ENCODE peak calls at places on chromosomes 4 and X, in five cellular contexts. Q, A, X, I and W are unnamed samples.

GRCh38 chrX:123184858-123185251 is 777 bp downstream of the GRIA3 start:
- DNase-seq in Q (peak), A (no peak), X (no peak), I (no peak), W (no peak)

GRCh38 chr4:165698272-165698671 is 174.8 kb upstream of the TLL1 start:
- DNase-seq in Q (no peak), A (no peak), X (no peak), I (no peak), W (no peak)

GRCh38 chr4:19698961-19699360 is 552.7 kb upstream of the SLIT2 start:
- DNase-seq in Q (no peak), A (no peak), X (no peak), I (no peak), W (no peak)

GRCh38 chrX:134746379-134746723 is 88.1 kb upstream of the PLAC1 start:
- DNase-seq in Q (no peak), A (no peak), X (no peak), I (no peak), W (no peak)

GRCh38 chr4:2928242-2929155 is 34.7 kb downstream of the NOP14 start:
- DNase-seq in Q (no peak), A (no peak), X (no peak), I (no peak), W (no peak)

GRCh38 chr4:1987296-1987695 is 21.5 kb downstream of the NELFA start:
- DNase-seq in Q (no peak), A (no peak), X (no peak), I (no peak), W (no peak)

GRCh38 chrX:24245201-24245600 is 68.7 kb downstream of the SUPT20HL2 start:
- DNase-seq in Q (no peak), A (no peak), X (no peak), I (peak), W (peak)

GRCh38 chr4:37503231-37503630 is 182.9 kb downstream of the RELL1 start:
- DNase-seq in Q (no peak), A (no peak), X (no peak), I (no peak), W (no peak)

GRCh38 chr4:24130637-24131036 is 240.8 kb upstream of the PPARGC1A start:
- DNase-seq in Q (no peak), A (no peak), X (no peak), I (no peak), W (no peak)

GRCh38 chr4:150004481-150004880 is 73.8 kb upstream of the DCLK2 start:
- DNase-seq in Q (no peak), A (no peak), X (no peak), I (peak), W (peak)

GRCh38 chr4:165369522-165369921 is 9.3 kb upstream of the CPE start:
- DNase-seq in Q (no peak), A (no peak), X (no peak), I (peak), W (no peak)

GRCh38 chr4:153988446-153988845 is 199.6 kb upstream of the SFRP2 start:
- DNase-seq in Q (no peak), A (no peak), X (no peak), I (peak), W (peak)

GRCh38 chr4:59553739-59554126 is 1646.4 kb upstream of the ADGRL3 start:
- DNase-seq in Q (no peak), A (no peak), X (no peak), I (peak), W (peak)

GRCh38 chr4:128768373-128768996 is 41.0 kb upstream of the JADE1 start:
- DNase-seq in Q (no peak), A (no peak), X (no peak), I (no peak), W (no peak)

GRCh38 chr4:121656269-121656641 is 40.5 kb downstream of the ANXA5 start:
- DNase-seq in Q (peak), A (no peak), X (peak), I (peak), W (peak)

GRCh38 chr4:29423836-29424721 is 1296.1 kb upstream of the PCDH7 start:
- DNase-seq in Q (no peak), A (no peak), X (no peak), I (peak), W (peak)

DNA sequence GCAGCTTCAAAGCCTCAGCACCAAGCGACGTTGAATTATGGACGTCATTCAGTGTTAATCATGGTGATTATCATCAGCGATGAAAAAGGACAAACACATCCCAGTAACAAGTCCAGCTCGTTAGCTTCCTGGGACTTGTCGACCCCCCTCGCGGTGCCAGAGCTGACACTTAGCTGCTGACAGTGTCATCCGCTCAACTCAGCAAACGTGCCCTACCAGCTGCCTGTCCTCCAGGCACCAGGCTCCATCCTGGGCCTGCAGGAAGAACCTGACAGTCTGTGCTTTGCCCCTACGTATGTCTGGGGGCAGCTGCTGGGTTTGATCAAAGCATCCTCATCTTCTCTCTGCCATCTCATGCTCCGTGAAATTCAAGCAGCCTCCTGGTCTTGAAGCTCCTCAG is 137.0 kb upstream of the PSAPL1 start:
- DNase-seq in Q (no peak), A (no peak), X (no peak), I (no peak), W (no peak)
- TF ChIP-seq CTCF in Q (no peak), A (no peak), X (no peak), I (no peak), W (no peak)

GRCh38 chr4:786074-786741 is 39.7 kb downstream of the CPLX1 start:
- DNase-seq in Q (no peak), A (no peak), X (no peak), I (no peak), W (no peak)

GRCh38 chr4:785332-786073 is 40.4 kb downstream of the CPLX1 start:
- DNase-seq in Q (no peak), A (no peak), X (no peak), I (no peak), W (no peak)

GRCh38 chr4:788006-788635 is 37.8 kb downstream of the CPLX1 start:
- DNase-seq in Q (no peak), A (no peak), X (no peak), I (no peak), W (no peak)

GRCh38 chr4:787561-787981 is 38.4 kb downstream of the CPLX1 start:
- DNase-seq in Q (peak), A (no peak), X (no peak), I (no peak), W (no peak)

DNA sequence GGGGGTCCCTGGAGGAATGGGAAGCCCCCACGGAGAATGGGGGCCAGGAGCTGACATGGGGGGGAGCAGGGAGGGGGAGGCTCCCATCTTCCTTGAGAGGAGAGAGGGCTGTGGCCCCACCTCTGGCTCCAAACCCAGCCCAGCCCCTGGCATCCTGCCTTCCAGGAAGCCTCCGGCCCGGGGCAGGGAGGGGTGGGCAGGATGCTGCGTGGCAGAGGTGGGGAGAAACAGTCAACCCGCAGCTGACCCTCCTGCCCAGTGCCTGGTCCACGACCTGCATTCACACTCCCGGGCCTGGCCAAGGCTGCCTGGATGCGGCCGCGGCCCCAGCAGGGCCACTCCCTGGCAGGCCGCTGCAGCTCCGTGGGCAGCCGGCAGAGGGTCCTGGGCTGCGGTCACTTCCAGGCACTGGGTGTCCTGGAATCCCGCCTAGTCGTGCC is 39.0 kb downstream of the CPLX1 start:
- DNase-seq in Q (no peak), A (no peak), X (no peak), I (no peak), W (no peak)
- TF ChIP-seq CTCF in Q (no peak), A (no peak), X (no peak), I (no peak), W (no peak)

GRCh38 chrX:99266255-99266654 is 1143.8 kb downstream of the PCDH19 start:
- DNase-seq in Q (no peak), A (no peak), X (no peak), I (no peak), W (no peak)

DNA sequence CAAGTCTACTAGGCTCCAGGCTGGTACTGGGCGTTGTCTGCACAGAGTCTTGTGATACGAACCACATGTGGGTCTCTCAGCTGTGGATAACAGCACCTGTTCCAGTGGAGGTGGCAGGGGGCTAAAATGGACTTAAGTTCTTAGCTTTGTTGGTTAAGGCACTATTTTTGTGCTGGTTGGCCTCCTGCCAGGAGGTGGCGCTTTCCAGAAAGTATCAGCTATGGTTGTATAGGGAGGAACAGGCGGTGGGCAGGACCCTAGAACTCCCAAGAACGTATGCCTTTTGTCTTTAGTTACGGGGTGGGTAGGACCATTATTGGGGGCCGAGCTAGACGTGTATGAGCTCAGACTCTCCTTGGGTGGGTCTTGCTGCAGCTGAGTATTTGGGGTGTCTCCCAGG is 1138.4 kb downstream of the PCDH19 start:
- DNase-seq in Q (no peak), A (no peak), X (no peak), I (no peak), W (no peak)
- TF ChIP-seq CTCF in Q (no peak), A (no peak), X (no peak), I (no peak), W (no peak)

GRCh38 chrX:7927259-7928167 is at the start of gene PNPLA4:
- DNase-seq in Q (peak), A (peak), X (peak), I (peak), W (peak)
- TF ChIP-seq CTCF in Q (no peak), A (no peak), X (no peak), I (peak), W (no peak)

DNA sequence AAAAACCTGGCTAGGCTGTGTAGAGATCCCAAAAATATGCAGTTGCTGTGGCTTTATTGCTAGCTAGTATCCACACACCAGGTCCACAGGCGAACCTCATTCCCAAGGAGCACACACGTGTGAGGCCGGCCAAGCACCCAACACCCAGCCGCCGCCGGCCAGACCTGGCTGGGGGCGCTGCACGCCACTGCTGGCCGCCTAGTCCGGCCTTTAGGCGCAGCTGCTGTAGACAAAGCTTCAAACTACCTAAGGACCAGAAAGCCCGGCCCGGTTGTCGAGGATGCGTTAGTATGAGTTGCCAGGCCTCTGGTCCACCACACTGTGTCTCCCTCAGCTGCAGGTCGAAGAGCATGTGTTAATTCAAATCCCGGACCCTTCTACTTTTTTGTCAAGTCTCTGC is 3.1 kb downstream of the POU3F4 start:
- DNase-seq in Q (no peak), A (no peak), X (no peak), I (no peak), W (no peak)
- TF ChIP-seq CTCF in Q (no peak), A (no peak), X (no peak), I (no peak), W (no peak)

DNA sequence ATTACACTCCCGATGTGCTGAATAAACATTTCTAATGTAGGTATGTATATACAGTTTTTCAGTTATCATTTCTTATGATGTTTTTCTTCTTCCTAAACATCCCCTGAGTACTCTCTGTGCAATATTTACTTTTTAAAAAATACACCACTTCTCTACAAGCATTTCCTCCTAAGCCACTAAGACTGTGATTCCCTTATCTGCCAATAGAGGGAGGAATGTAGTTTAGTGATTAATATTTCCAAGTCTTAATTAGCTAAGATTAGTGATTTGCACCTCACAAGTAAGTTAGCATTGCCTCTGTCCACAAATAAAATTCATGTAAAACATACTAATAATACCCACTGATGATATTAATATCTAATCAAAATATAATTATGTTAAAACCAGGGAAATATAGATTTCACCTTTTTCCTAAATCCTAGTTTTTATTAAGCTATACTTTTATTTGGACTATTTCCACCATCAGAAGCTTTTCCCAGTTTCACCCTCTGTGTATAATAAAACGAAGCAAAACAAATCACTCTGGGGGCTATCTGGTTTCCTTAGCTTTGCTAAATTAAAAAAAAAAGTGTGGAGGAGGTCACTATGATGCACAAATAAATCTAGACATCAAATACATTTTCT is 909.1 kb downstream of the FAT4 start:
- DNase-seq in Q (no peak), A (no peak), X (no peak), I (peak), W (peak)
- TF ChIP-seq CTCF in Q (peak), A (peak), X (peak), I (peak), W (peak)

GRCh38 chr4:189035654-189036053 is 896.4 kb downstream of the TRIML1 start:
- DNase-seq in Q (no peak), A (no peak), X (no peak), I (no peak), W (no peak)
- TF ChIP-seq CTCF in Q (no peak), A (no peak), X (no peak), I (no peak), W (no peak)